ENCODE peak calls at places on chromosomes 6 and 20, in six cellular contexts. One of them, this sample, is unnamed.

GRCh38 chr20:50413088-50413500 is 97.1 kb upstream of the PTPN1 start:
- DNase-seq in C1 segment of cervical spinal cord: no peak
- DNase-seq in EL: peak; percentile 27
- DNase-seq in OCI-LY7: no peak
- DNase-seq in HT1080: no peak
- DNase-seq in mucosa of descending colon: no peak
- DNase-seq in this sample: no peak

GRCh38 chr6:150241751-150242150 is 98.9 kb downstream of the PPP1R14C start:
- DNase-seq in mucosa of descending colon: no peak
- DNase-seq in C1 segment of cervical spinal cord: no peak
- DNase-seq in HT1080: no peak
- DNase-seq in OCI-LY7: no peak
- DNase-seq in EL: no peak
- DNase-seq in this sample: no peak

GRCh38 chr20:43870484-43870883 is 44.2 kb upstream of the TOX2 start:
- DNase-seq in EL: no peak
- DNase-seq in HT1080: no peak
- DNase-seq in OCI-LY7: no peak
- DNase-seq in mucosa of descending colon: no peak
- DNase-seq in C1 segment of cervical spinal cord: no peak
- DNase-seq in this sample: no peak

GRCh38 chr6:119147101-119148053 is 68.9 kb upstream of the FAM184A start:
- DNase-seq in mucosa of descending colon: no peak
- DNase-seq in EL: peak; percentile 97
- DNase-seq in C1 segment of cervical spinal cord: no peak
- DNase-seq in HT1080: peak; percentile 99
- DNase-seq in OCI-LY7: peak; percentile 21
- DNase-seq in this sample: no peak

GRCh38 chr20:51628533-51629398 is 86.2 kb upstream of the NFATC2 start:
- DNase-seq in C1 segment of cervical spinal cord: no peak
- DNase-seq in OCI-LY7: no peak
- DNase-seq in EL: peak; percentile 46
- DNase-seq in mucosa of descending colon: no peak
- DNase-seq in HT1080: peak; percentile 51
- DNase-seq in this sample: no peak

GRCh38 chr20:51398083-51398482 is 144.4 kb downstream of the NFATC2 start:
- DNase-seq in OCI-LY7: no peak
- DNase-seq in EL: no peak
- DNase-seq in mucosa of descending colon: no peak
- DNase-seq in HT1080: no peak
- DNase-seq in C1 segment of cervical spinal cord: no peak
- DNase-seq in this sample: no peak

GRCh38 chr20:59783020-59784010 is 150.1 kb downstream of the SYCP2 start:
- DNase-seq in OCI-LY7: peak; percentile 50
- DNase-seq in EL: peak; percentile 40
- DNase-seq in mucosa of descending colon: peak; percentile 66
- DNase-seq in C1 segment of cervical spinal cord: peak; percentile 33
- DNase-seq in HT1080: peak; percentile 40
- DNase-seq in this sample: peak; percentile 27

GRCh38 chr6:146111864-146112263 is 83.0 kb downstream of the GRM1 start:
- DNase-seq in mucosa of descending colon: no peak
- DNase-seq in HT1080: no peak
- DNase-seq in OCI-LY7: no peak
- DNase-seq in C1 segment of cervical spinal cord: no peak
- DNase-seq in EL: no peak
- DNase-seq in this sample: no peak

GRCh38 chr6:89611666-89612065 is 26.9 kb downstream of the LYRM2 start:
- DNase-seq in HT1080: peak; percentile 35
- DNase-seq in C1 segment of cervical spinal cord: no peak
- DNase-seq in EL: peak; percentile 36
- DNase-seq in mucosa of descending colon: no peak
- DNase-seq in OCI-LY7: peak; percentile 28
- DNase-seq in this sample: no peak

GRCh38 chr20:2754426-2754825 is 46.0 kb downstream of the CPXM1 start:
- DNase-seq in C1 segment of cervical spinal cord: no peak
- DNase-seq in mucosa of descending colon: no peak
- DNase-seq in EL: no peak
- DNase-seq in OCI-LY7: no peak
- DNase-seq in HT1080: no peak
- DNase-seq in this sample: no peak

GRCh38 chr20:46850416-46850815 is 44.2 kb upstream of the EYA2 start:
- DNase-seq in C1 segment of cervical spinal cord: no peak
- DNase-seq in HT1080: no peak
- DNase-seq in EL: no peak
- DNase-seq in OCI-LY7: no peak
- DNase-seq in mucosa of descending colon: peak; percentile 54
- DNase-seq in this sample: no peak

GRCh38 chr6:112665114-112665513 is 318.0 kb downstream of the RFPL4B start:
- DNase-seq in OCI-LY7: no peak
- DNase-seq in mucosa of descending colon: no peak
- DNase-seq in EL: peak; percentile 75
- DNase-seq in HT1080: no peak
- DNase-seq in C1 segment of cervical spinal cord: no peak
- DNase-seq in this sample: no peak

GRCh38 chr6:26420607-26421235 is 18.6 kb downstream of the BTN3A1 start:
- DNase-seq in EL: peak; percentile 63
- DNase-seq in mucosa of descending colon: no peak
- DNase-seq in HT1080: peak; percentile 52
- DNase-seq in OCI-LY7: peak; percentile 62
- DNase-seq in C1 segment of cervical spinal cord: no peak
- DNase-seq in this sample: no peak

GRCh38 chr6:82408952-82409421 is 45.4 kb downstream of the TPBG start:
- DNase-seq in HT1080: peak; percentile 82
- DNase-seq in mucosa of descending colon: no peak
- DNase-seq in C1 segment of cervical spinal cord: no peak
- DNase-seq in EL: peak; percentile 81
- DNase-seq in OCI-LY7: no peak
- DNase-seq in this sample: no peak

GRCh38 chr6:98039876-98040605 is 757.0 kb upstream of the MMS22L start:
- DNase-seq in HT1080: no peak
- DNase-seq in mucosa of descending colon: no peak
- DNase-seq in C1 segment of cervical spinal cord: no peak
- DNase-seq in EL: no peak
- DNase-seq in OCI-LY7: no peak
- DNase-seq in this sample: no peak

GRCh38 chr6:108921547-108922331 is 73.5 kb downstream of the ARMC2 start:
- DNase-seq in HT1080: no peak
- DNase-seq in OCI-LY7: no peak
- DNase-seq in C1 segment of cervical spinal cord: no peak
- DNase-seq in EL: peak; percentile 12
- DNase-seq in mucosa of descending colon: no peak
- DNase-seq in this sample: no peak

GRCh38 chr6:20827798-20828197 is 293.5 kb downstream of the CDKAL1 start:
- DNase-seq in OCI-LY7: no peak
- DNase-seq in mucosa of descending colon: no peak
- DNase-seq in EL: no peak
- DNase-seq in C1 segment of cervical spinal cord: no peak
- DNase-seq in HT1080: no peak
- DNase-seq in this sample: no peak

GRCh38 chr6:90369024-90369519 is 72.4 kb upstream of the BACH2 start:
- DNase-seq in mucosa of descending colon: no peak
- DNase-seq in HT1080: peak; percentile 100
- DNase-seq in EL: peak; percentile 100
- DNase-seq in OCI-LY7: no peak
- DNase-seq in C1 segment of cervical spinal cord: no peak
- DNase-seq in this sample: no peak

GRCh38 chr6:143233563-143234285 is 173.0 kb downstream of the AIG1 start:
- DNase-seq in OCI-LY7: no peak
- DNase-seq in mucosa of descending colon: no peak
- DNase-seq in EL: no peak
- DNase-seq in C1 segment of cervical spinal cord: no peak
- DNase-seq in HT1080: no peak
- DNase-seq in this sample: no peak

GRCh38 chr20:19808498-19808897 is 50.4 kb downstream of the RIN2 start:
- DNase-seq in HT1080: no peak
- DNase-seq in OCI-LY7: no peak
- DNase-seq in mucosa of descending colon: no peak
- DNase-seq in EL: no peak
- DNase-seq in C1 segment of cervical spinal cord: no peak
- DNase-seq in this sample: no peak

GRCh38 chr6:150654671-150655070 is 55.0 kb downstream of the PLEKHG1 start:
- DNase-seq in HT1080: no peak
- DNase-seq in EL: no peak
- DNase-seq in C1 segment of cervical spinal cord: no peak
- DNase-seq in OCI-LY7: no peak
- DNase-seq in mucosa of descending colon: no peak
- DNase-seq in this sample: no peak

GRCh38 chr6:43088654-43089056 is 12.5 kb downstream of the PTK7 start:
- DNase-seq in C1 segment of cervical spinal cord: no peak
- DNase-seq in OCI-LY7: no peak
- DNase-seq in EL: no peak
- DNase-seq in HT1080: no peak
- DNase-seq in mucosa of descending colon: no peak
- DNase-seq in this sample: no peak

GRCh38 chr20:32354592-32355416 is 3.3 kb upstream of the ASXL1 start:
- DNase-seq in HT1080: peak; percentile 70
- DNase-seq in C1 segment of cervical spinal cord: no peak
- DNase-seq in EL: peak; percentile 92
- DNase-seq in OCI-LY7: no peak
- DNase-seq in mucosa of descending colon: no peak
- DNase-seq in this sample: no peak

GRCh38 chr6:138724015-138724414 is 49.6 kb upstream of the CCDC28A start:
- DNase-seq in HT1080: peak; percentile 72
- DNase-seq in OCI-LY7: no peak
- DNase-seq in C1 segment of cervical spinal cord: no peak
- DNase-seq in mucosa of descending colon: no peak
- DNase-seq in EL: peak; percentile 27
- DNase-seq in this sample: no peak

GRCh38 chr6:72248621-72249020 is 362.3 kb downstream of the RIMS1 start:
- DNase-seq in mucosa of descending colon: no peak
- DNase-seq in HT1080: no peak
- DNase-seq in OCI-LY7: no peak
- DNase-seq in EL: peak; percentile 36
- DNase-seq in C1 segment of cervical spinal cord: no peak
- DNase-seq in this sample: no peak

This sample was measured in NCI-H1930.